ENCODE peak calls at places on chromosomes 7 and 10, in nine cellular contexts. One of them, this sample, is unnamed. For H3K4me1, the result is how much of the 10 kb centered on the place peaks cover.

GRCh38 chr7:54785261-54785660 is 26.2 kb upstream of the SEC61G start:
- DNase-seq in Peyer's patch: no peak
- DNase-seq in prostate gland: no peak
- DNase-seq in transverse colon: no peak
- DNase-seq in spleen: no peak
- DNase-seq in breast epithelium: no peak
- DNase-seq in HCT116: no peak
- DNase-seq in ovary: no peak
- DNase-seq in right lobe of liver: no peak
- DNase-seq in this sample: no peak

GRCh38 chr7:136055266-136055665 is 78.1 kb upstream of the MTPN start:
- DNase-seq in ovary: no peak
- DNase-seq in right lobe of liver: no peak
- DNase-seq in prostate gland: no peak
- DNase-seq in spleen: no peak
- DNase-seq in HCT116: no peak
- DNase-seq in Peyer's patch: no peak
- DNase-seq in transverse colon: no peak
- DNase-seq in breast epithelium: no peak
- DNase-seq in this sample: no peak

GRCh38 chr7:92461027-92462003 is 14.0 kb downstream of the GATAD1 start:
- DNase-seq in breast epithelium: no peak
- DNase-seq in ovary: no peak
- DNase-seq in spleen: no peak
- DNase-seq in transverse colon: peak
- DNase-seq in HCT116: peak
- DNase-seq in Peyer's patch: no peak
- DNase-seq in right lobe of liver: no peak
- DNase-seq in prostate gland: peak
- DNase-seq in this sample: peak

GRCh38 chr10:7102557-7103349 is 308.1 kb downstream of the SFMBT2 start:
- DNase-seq in transverse colon: no peak
- DNase-seq in spleen: no peak
- DNase-seq in breast epithelium: no peak
- DNase-seq in right lobe of liver: no peak
- DNase-seq in prostate gland: no peak
- DNase-seq in HCT116: no peak
- DNase-seq in ovary: no peak
- DNase-seq in Peyer's patch: no peak
- DNase-seq in this sample: no peak

GRCh38 chr7:144827581-144828139 is 8.2 kb downstream of the TPK1 start:
- DNase-seq in transverse colon: no peak
- DNase-seq in spleen: no peak
- DNase-seq in ovary: no peak
- DNase-seq in prostate gland: no peak
- DNase-seq in breast epithelium: no peak
- DNase-seq in right lobe of liver: no peak
- DNase-seq in Peyer's patch: no peak
- DNase-seq in HCT116: no peak
- DNase-seq in this sample: no peak

GRCh38 chr10:116038259-116038658 is 234.7 kb downstream of the GFRA1 start:
- DNase-seq in Peyer's patch: no peak
- DNase-seq in right lobe of liver: peak
- DNase-seq in breast epithelium: no peak
- DNase-seq in transverse colon: peak
- DNase-seq in ovary: no peak
- DNase-seq in HCT116: no peak
- DNase-seq in prostate gland: peak
- DNase-seq in spleen: no peak
- DNase-seq in this sample: peak

GRCh38 chr10:17453377-17454091 is 861 bp downstream of the ST8SIA6 start:
- DNase-seq in right lobe of liver: no peak
- DNase-seq in breast epithelium: peak
- DNase-seq in prostate gland: peak
- DNase-seq in HCT116: no peak
- DNase-seq in spleen: peak
- DNase-seq in Peyer's patch: peak
- DNase-seq in ovary: peak
- DNase-seq in transverse colon: peak
- DNase-seq in this sample: peak

GRCh38 chr7:74612015-74612829 is 45.3 kb upstream of the GTF2I start:
- DNase-seq in transverse colon: no peak
- DNase-seq in prostate gland: peak
- DNase-seq in ovary: no peak
- DNase-seq in right lobe of liver: no peak
- DNase-seq in HCT116: no peak
- DNase-seq in breast epithelium: peak
- DNase-seq in spleen: no peak
- DNase-seq in Peyer's patch: no peak
- DNase-seq in this sample: peak

GRCh38 chr7:22445140-22445722 is 54.8 kb downstream of the STEAP1B start:
- DNase-seq in HCT116: no peak
- DNase-seq in Peyer's patch: peak
- DNase-seq in breast epithelium: peak
- DNase-seq in spleen: peak
- DNase-seq in ovary: peak
- DNase-seq in transverse colon: peak
- DNase-seq in right lobe of liver: no peak
- DNase-seq in prostate gland: peak
- DNase-seq in this sample: peak

GRCh38 chr10:93548376-93549071 is 17.9 kb upstream of the FFAR4 start:
- DNase-seq in prostate gland: no peak
- DNase-seq in HCT116: no peak
- DNase-seq in breast epithelium: no peak
- DNase-seq in Peyer's patch: no peak
- DNase-seq in spleen: no peak
- DNase-seq in transverse colon: no peak
- DNase-seq in ovary: no peak
- DNase-seq in right lobe of liver: no peak
- DNase-seq in this sample: no peak

GRCh38 chr10:130914377-130914776 is 397.1 kb downstream of the TCERG1L start:
- DNase-seq in prostate gland: no peak
- DNase-seq in transverse colon: no peak
- DNase-seq in right lobe of liver: no peak
- DNase-seq in breast epithelium: no peak
- DNase-seq in HCT116: no peak
- DNase-seq in ovary: no peak
- DNase-seq in Peyer's patch: no peak
- DNase-seq in spleen: no peak
- DNase-seq in this sample: no peak

GRCh38 chr7:84200859-84201258 is 6.3 kb upstream of the SEMA3A start:
- DNase-seq in ovary: no peak
- DNase-seq in spleen: no peak
- DNase-seq in right lobe of liver: no peak
- DNase-seq in HCT116: no peak
- DNase-seq in prostate gland: no peak
- DNase-seq in transverse colon: no peak
- DNase-seq in Peyer's patch: no peak
- DNase-seq in breast epithelium: no peak
- DNase-seq in this sample: no peak

GRCh38 chr10:121309164-121309563 is 289.1 kb downstream of the FGFR2 start:
- DNase-seq in spleen: no peak
- DNase-seq in prostate gland: no peak
- DNase-seq in right lobe of liver: no peak
- DNase-seq in ovary: no peak
- DNase-seq in Peyer's patch: no peak
- DNase-seq in transverse colon: no peak
- DNase-seq in HCT116: no peak
- DNase-seq in breast epithelium: no peak
- DNase-seq in this sample: no peak

GRCh38 chr10:91923371-91924211 is at the start of gene BTAF1:
- DNase-seq in spleen: peak
- DNase-seq in transverse colon: peak
- DNase-seq in right lobe of liver: peak
- DNase-seq in breast epithelium: peak
- DNase-seq in ovary: peak
- DNase-seq in HCT116: peak
- DNase-seq in Peyer's patch: peak
- DNase-seq in prostate gland: peak
- DNase-seq in this sample: peak

GRCh38 chr10:128995676-128996075 is 471.4 kb upstream of the MGMT start:
- DNase-seq in Peyer's patch: no peak
- DNase-seq in prostate gland: no peak
- DNase-seq in HCT116: no peak
- DNase-seq in transverse colon: no peak
- DNase-seq in right lobe of liver: no peak
- DNase-seq in ovary: no peak
- DNase-seq in breast epithelium: no peak
- DNase-seq in spleen: no peak
- DNase-seq in this sample: no peak

GRCh38 chr10:60942604-60943269 is 1.2 kb downstream of the RHOBTB1 start:
- DNase-seq in breast epithelium: no peak
- DNase-seq in ovary: peak
- DNase-seq in Peyer's patch: peak
- DNase-seq in transverse colon: peak
- DNase-seq in prostate gland: peak
- DNase-seq in HCT116: no peak
- DNase-seq in right lobe of liver: peak
- DNase-seq in spleen: peak
- DNase-seq in this sample: peak

GRCh38 chr7:43199333-43199732 is 86.9 kb downstream of the HECW1 start:
- DNase-seq in breast epithelium: no peak
- DNase-seq in transverse colon: no peak
- DNase-seq in ovary: no peak
- DNase-seq in prostate gland: no peak
- DNase-seq in Peyer's patch: no peak
- DNase-seq in HCT116: no peak
- DNase-seq in right lobe of liver: no peak
- DNase-seq in spleen: no peak
- DNase-seq in this sample: no peak

GRCh38 chr10:93758911-93759410 is 1.2 kb downstream of the LGI1 start:
- DNase-seq in right lobe of liver: no peak
- DNase-seq in prostate gland: no peak
- DNase-seq in Peyer's patch: no peak
- DNase-seq in transverse colon: no peak
- DNase-seq in HCT116: no peak
- DNase-seq in ovary: no peak
- DNase-seq in spleen: no peak
- DNase-seq in breast epithelium: no peak
- DNase-seq in this sample: no peak

GRCh38 chr10:132397036-132397541 is at the start of gene PWWP2B:
- DNase-seq in transverse colon: peak
- DNase-seq in right lobe of liver: no peak
- DNase-seq in HCT116: no peak
- DNase-seq in spleen: peak
- DNase-seq in breast epithelium: no peak
- DNase-seq in prostate gland: no peak
- DNase-seq in ovary: peak
- DNase-seq in Peyer's patch: peak
- DNase-seq in this sample: no peak
- TF ChIP-seq POLR2A in transverse colon: peak
- TF ChIP-seq POLR2A in right lobe of liver: peak
- TF ChIP-seq POLR2A in HCT116: no peak
- TF ChIP-seq POLR2A in spleen: no peak
- TF ChIP-seq POLR2A in breast epithelium: no peak
- TF ChIP-seq POLR2A in prostate gland: peak
- TF ChIP-seq POLR2A in ovary: no peak
- TF ChIP-seq POLR2A in Peyer's patch: peak
- TF ChIP-seq POLR2A in this sample: peak

GRCh38 chr7:121274467-121274866 is 54.3 kb upstream of the WNT16 start:
- DNase-seq in HCT116: no peak
- DNase-seq in right lobe of liver: no peak
- DNase-seq in ovary: no peak
- DNase-seq in prostate gland: no peak
- DNase-seq in transverse colon: no peak
- DNase-seq in spleen: no peak
- DNase-seq in Peyer's patch: no peak
- DNase-seq in breast epithelium: no peak
- DNase-seq in this sample: no peak

GRCh38 chr7:121278120-121279021 is 50.4 kb upstream of the WNT16 start:
- DNase-seq in HCT116: no peak
- DNase-seq in ovary: no peak
- DNase-seq in transverse colon: no peak
- DNase-seq in prostate gland: no peak
- DNase-seq in Peyer's patch: no peak
- DNase-seq in breast epithelium: no peak
- DNase-seq in right lobe of liver: no peak
- DNase-seq in spleen: no peak
- DNase-seq in this sample: no peak

GRCh38 chr7:121273467-121274167 is 55.2 kb upstream of the WNT16 start:
- DNase-seq in ovary: no peak
- DNase-seq in spleen: no peak
- DNase-seq in Peyer's patch: no peak
- DNase-seq in transverse colon: no peak
- DNase-seq in right lobe of liver: no peak
- DNase-seq in breast epithelium: no peak
- DNase-seq in prostate gland: no peak
- DNase-seq in HCT116: no peak
- DNase-seq in this sample: no peak

GRCh38 chr7:121276276-121276675 is 52.5 kb upstream of the WNT16 start:
- DNase-seq in Peyer's patch: no peak
- DNase-seq in transverse colon: no peak
- DNase-seq in HCT116: no peak
- DNase-seq in right lobe of liver: no peak
- DNase-seq in spleen: no peak
- DNase-seq in ovary: no peak
- DNase-seq in prostate gland: no peak
- DNase-seq in breast epithelium: no peak
- DNase-seq in this sample: no peak

GRCh38 chr7:121275204-121275603 is 53.6 kb upstream of the WNT16 start:
- DNase-seq in spleen: no peak
- DNase-seq in HCT116: no peak
- DNase-seq in right lobe of liver: peak
- DNase-seq in transverse colon: no peak
- DNase-seq in Peyer's patch: no peak
- DNase-seq in prostate gland: no peak
- DNase-seq in ovary: no peak
- DNase-seq in breast epithelium: no peak
- DNase-seq in this sample: no peak
- H3K4me1 ChIP-seq in spleen: under half
- H3K4me1 ChIP-seq in HCT116: under half
- H3K4me1 ChIP-seq in right lobe of liver: under half
- H3K4me1 ChIP-seq in transverse colon: under half
- H3K4me1 ChIP-seq in Peyer's patch: under half
- H3K4me1 ChIP-seq in prostate gland: under half
- H3K4me1 ChIP-seq in ovary: under half
- H3K4me1 ChIP-seq in breast epithelium: under half
- H3K4me1 ChIP-seq in this sample: under half

GRCh38 chr7:80155374-80155773 is 20.7 kb downstream of the GNAI1 start:
- DNase-seq in prostate gland: no peak
- DNase-seq in ovary: no peak
- DNase-seq in breast epithelium: no peak
- DNase-seq in spleen: no peak
- DNase-seq in transverse colon: no peak
- DNase-seq in right lobe of liver: no peak
- DNase-seq in Peyer's patch: no peak
- DNase-seq in HCT116: no peak
- DNase-seq in this sample: no peak
- TF ChIP-seq POLR2A in prostate gland: no peak
- TF ChIP-seq POLR2A in ovary: no peak
- TF ChIP-seq POLR2A in breast epithelium: no peak
- TF ChIP-seq POLR2A in spleen: no peak
- TF ChIP-seq POLR2A in transverse colon: no peak
- TF ChIP-seq POLR2A in right lobe of liver: no peak
- TF ChIP-seq POLR2A in Peyer's patch: no peak
- TF ChIP-seq POLR2A in HCT116: no peak
- TF ChIP-seq POLR2A in this sample: no peak

DNA sequence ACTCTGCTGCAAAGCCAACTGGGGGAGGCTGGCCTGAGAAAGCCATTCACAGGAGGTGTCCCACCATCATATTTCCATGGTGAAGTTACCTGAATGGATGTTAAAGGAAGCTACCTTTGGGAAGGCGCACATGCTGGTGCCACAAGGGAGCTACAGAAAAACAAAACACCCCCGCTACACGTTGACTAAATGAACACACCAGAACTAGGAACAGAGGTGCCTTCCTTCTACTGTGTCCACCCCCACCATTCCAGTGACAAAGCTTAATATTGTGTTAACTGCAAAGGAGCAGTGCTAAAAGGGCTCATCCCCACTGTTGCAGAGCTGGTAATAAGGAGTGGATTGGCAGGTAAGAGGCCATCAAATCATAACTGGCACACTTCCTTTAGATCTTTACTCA is 420.0 kb upstream of the PODXL start:
- DNase-seq in ovary: no peak
- DNase-seq in transverse colon: no peak
- DNase-seq in spleen: no peak
- DNase-seq in Peyer's patch: no peak
- DNase-seq in HCT116: no peak
- DNase-seq in breast epithelium: no peak
- DNase-seq in right lobe of liver: no peak
- DNase-seq in prostate gland: no peak
- DNase-seq in this sample: no peak
- H3K4me1 ChIP-seq in ovary: under half
- H3K4me1 ChIP-seq in transverse colon: under half
- H3K4me1 ChIP-seq in spleen: under half
- H3K4me1 ChIP-seq in Peyer's patch: under half
- H3K4me1 ChIP-seq in HCT116: under half
- H3K4me1 ChIP-seq in breast epithelium: under half
- H3K4me1 ChIP-seq in right lobe of liver: under half
- H3K4me1 ChIP-seq in prostate gland: under half
- H3K4me1 ChIP-seq in this sample: under half

This sample was measured in body of pancreas.